ENCODE peak calls at places on chromosome 19, in nine cellular contexts. One of them, this sample, is unnamed.
A peak's percentile ranks its signal among the peaks of the same experiment; 100 is the strongest.

GRCh38 chr19:30326076-30326710 is 46.0 kb upstream of the ZNF536 start:
- DNase-seq in pancreas: no peak
- DNase-seq in esophagus squamous epithelium: no peak
- DNase-seq in NB4: no peak
- DNase-seq in neural progenitor cell: no peak
- DNase-seq in A549: no peak
- DNase-seq in body of pancreas: no peak
- DNase-seq in uterus: no peak
- DNase-seq in AG10803: no peak
- DNase-seq in this sample: no peak

GRCh38 chr19:38287604-38288003 is 16.4 kb upstream of the C19orf33 start:
- DNase-seq in uterus: no peak
- DNase-seq in pancreas: no peak
- DNase-seq in NB4: peak; percentile 63
- DNase-seq in A549: no peak
- DNase-seq in esophagus squamous epithelium: no peak
- DNase-seq in AG10803: no peak
- DNase-seq in body of pancreas: no peak
- DNase-seq in neural progenitor cell: peak; percentile 53
- DNase-seq in this sample: no peak

GRCh38 chr19:35403116-35403760 is 32.4 kb downstream of the GPR42 start:
- DNase-seq in uterus: no peak
- DNase-seq in AG10803: no peak
- DNase-seq in body of pancreas: no peak
- DNase-seq in esophagus squamous epithelium: no peak
- DNase-seq in A549: no peak
- DNase-seq in pancreas: no peak
- DNase-seq in neural progenitor cell: no peak
- DNase-seq in NB4: no peak
- DNase-seq in this sample: no peak

GRCh38 chr19:33447336-33448158 is 74.0 kb downstream of the CEBPG start:
- DNase-seq in neural progenitor cell: no peak
- DNase-seq in AG10803: no peak
- DNase-seq in esophagus squamous epithelium: no peak
- DNase-seq in pancreas: no peak
- DNase-seq in body of pancreas: no peak
- DNase-seq in NB4: no peak
- DNase-seq in A549: no peak
- DNase-seq in uterus: no peak
- DNase-seq in this sample: no peak

GRCh38 chr19:41701401-41702075 is 6.9 kb upstream of the CEACAM5 start:
- DNase-seq in pancreas: no peak
- DNase-seq in neural progenitor cell: no peak
- DNase-seq in NB4: peak; percentile 39
- DNase-seq in A549: peak; percentile 58
- DNase-seq in uterus: no peak
- DNase-seq in esophagus squamous epithelium: no peak
- DNase-seq in body of pancreas: peak; percentile 21
- DNase-seq in AG10803: no peak
- DNase-seq in this sample: no peak

GRCh38 chr19:43380771-43381386 is 27.4 kb downstream of the CD177 start:
- DNase-seq in NB4: no peak
- DNase-seq in esophagus squamous epithelium: no peak
- DNase-seq in AG10803: no peak
- DNase-seq in uterus: no peak
- DNase-seq in A549: no peak
- DNase-seq in neural progenitor cell: no peak
- DNase-seq in pancreas: no peak
- DNase-seq in body of pancreas: no peak
- DNase-seq in this sample: no peak

GRCh38 chr19:41263850-41264580 is at the start of gene HNRNPUL1:
- DNase-seq in A549: peak; percentile 100
- DNase-seq in pancreas: peak; percentile 99
- DNase-seq in neural progenitor cell: peak; percentile 99
- DNase-seq in esophagus squamous epithelium: peak; percentile 100
- DNase-seq in uterus: peak; percentile 99
- DNase-seq in body of pancreas: peak; percentile 98
- DNase-seq in AG10803: peak; percentile 100
- DNase-seq in NB4: peak; percentile 98
- DNase-seq in this sample: peak; percentile 100

GRCh38 chr19:42090687-42091086 is 14.7 kb downstream of the ZNF574 start:
- DNase-seq in A549: no peak
- DNase-seq in NB4: no peak
- DNase-seq in AG10803: no peak
- DNase-seq in body of pancreas: no peak
- DNase-seq in esophagus squamous epithelium: no peak
- DNase-seq in uterus: no peak
- DNase-seq in neural progenitor cell: no peak
- DNase-seq in pancreas: no peak
- DNase-seq in this sample: no peak

GRCh38 chr19:9531933-9532332 is 6.5 kb downstream of the ZNF426 start:
- DNase-seq in uterus: no peak
- DNase-seq in A549: no peak
- DNase-seq in pancreas: no peak
- DNase-seq in neural progenitor cell: no peak
- DNase-seq in esophagus squamous epithelium: no peak
- DNase-seq in NB4: no peak
- DNase-seq in body of pancreas: no peak
- DNase-seq in AG10803: no peak
- DNase-seq in this sample: no peak

GRCh38 chr19:44817725-44818469 is 9.0 kb downstream of the BCAM start:
- DNase-seq in AG10803: no peak
- DNase-seq in pancreas: no peak
- DNase-seq in esophagus squamous epithelium: no peak
- DNase-seq in uterus: no peak
- DNase-seq in A549: no peak
- DNase-seq in neural progenitor cell: no peak
- DNase-seq in body of pancreas: no peak
- DNase-seq in NB4: no peak
- DNase-seq in this sample: no peak

GRCh38 chr19:44814132-44814470 is 5.2 kb downstream of the BCAM start:
- DNase-seq in A549: no peak
- DNase-seq in uterus: no peak
- DNase-seq in neural progenitor cell: no peak
- DNase-seq in esophagus squamous epithelium: no peak
- DNase-seq in body of pancreas: no peak
- DNase-seq in NB4: no peak
- DNase-seq in AG10803: no peak
- DNase-seq in pancreas: no peak
- DNase-seq in this sample: no peak

GRCh38 chr19:44818470-44818856 is 9.6 kb downstream of the BCAM start:
- DNase-seq in uterus: no peak
- DNase-seq in neural progenitor cell: no peak
- DNase-seq in esophagus squamous epithelium: no peak
- DNase-seq in NB4: no peak
- DNase-seq in AG10803: no peak
- DNase-seq in A549: no peak
- DNase-seq in body of pancreas: no peak
- DNase-seq in pancreas: no peak
- DNase-seq in this sample: no peak

GRCh38 chr19:44814517-44814916 is 5.6 kb downstream of the BCAM start:
- DNase-seq in uterus: no peak
- DNase-seq in neural progenitor cell: no peak
- DNase-seq in A549: no peak
- DNase-seq in esophagus squamous epithelium: no peak
- DNase-seq in NB4: no peak
- DNase-seq in AG10803: no peak
- DNase-seq in body of pancreas: no peak
- DNase-seq in pancreas: no peak
- DNase-seq in this sample: no peak

GRCh38 chr19:44816301-44816700 is 7.4 kb downstream of the BCAM start:
- DNase-seq in neural progenitor cell: no peak
- DNase-seq in NB4: no peak
- DNase-seq in AG10803: no peak
- DNase-seq in A549: no peak
- DNase-seq in esophagus squamous epithelium: no peak
- DNase-seq in body of pancreas: no peak
- DNase-seq in pancreas: no peak
- DNase-seq in uterus: no peak
- DNase-seq in this sample: no peak
- TF ChIP-seq CTCF in neural progenitor cell: no peak
- TF ChIP-seq CTCF in NB4: no peak
- TF ChIP-seq CTCF in AG10803: no peak
- TF ChIP-seq CTCF in A549: no peak
- TF ChIP-seq CTCF in esophagus squamous epithelium: no peak
- TF ChIP-seq CTCF in body of pancreas: no peak
- TF ChIP-seq CTCF in pancreas: no peak
- TF ChIP-seq CTCF in uterus: no peak
- TF ChIP-seq CTCF in this sample: no peak

GRCh38 chr19:10870501-10870954 is 825 bp upstream of the CARM1 start:
- DNase-seq in neural progenitor cell: no peak
- DNase-seq in esophagus squamous epithelium: no peak
- DNase-seq in pancreas: no peak
- DNase-seq in NB4: no peak
- DNase-seq in body of pancreas: no peak
- DNase-seq in uterus: no peak
- DNase-seq in AG10803: no peak
- DNase-seq in A549: no peak
- DNase-seq in this sample: no peak

GRCh38 chr19:10866495-10866894 is 4.9 kb upstream of the CARM1 start:
- DNase-seq in NB4: no peak
- DNase-seq in body of pancreas: no peak
- DNase-seq in esophagus squamous epithelium: no peak
- DNase-seq in A549: no peak
- DNase-seq in uterus: no peak
- DNase-seq in neural progenitor cell: no peak
- DNase-seq in AG10803: no peak
- DNase-seq in pancreas: no peak
- DNase-seq in this sample: no peak

GRCh38 chr19:10870955-10871603 is at the start of gene CARM1:
- DNase-seq in NB4: peak; percentile 96
- DNase-seq in AG10803: peak; percentile 98
- DNase-seq in uterus: peak; percentile 99
- DNase-seq in pancreas: peak; percentile 99
- DNase-seq in esophagus squamous epithelium: peak; percentile 94
- DNase-seq in body of pancreas: peak; percentile 100
- DNase-seq in A549: peak; percentile 84
- DNase-seq in neural progenitor cell: peak; percentile 98
- DNase-seq in this sample: peak; percentile 99

GRCh38 chr19:10871711-10872550 is 578 bp downstream of the CARM1 start:
- DNase-seq in esophagus squamous epithelium: no peak
- DNase-seq in neural progenitor cell: peak; percentile 74
- DNase-seq in AG10803: no peak
- DNase-seq in NB4: peak; percentile 42
- DNase-seq in body of pancreas: peak; percentile 51
- DNase-seq in pancreas: peak; percentile 58
- DNase-seq in A549: no peak
- DNase-seq in uterus: peak; percentile 62
- DNase-seq in this sample: no peak

DNA sequence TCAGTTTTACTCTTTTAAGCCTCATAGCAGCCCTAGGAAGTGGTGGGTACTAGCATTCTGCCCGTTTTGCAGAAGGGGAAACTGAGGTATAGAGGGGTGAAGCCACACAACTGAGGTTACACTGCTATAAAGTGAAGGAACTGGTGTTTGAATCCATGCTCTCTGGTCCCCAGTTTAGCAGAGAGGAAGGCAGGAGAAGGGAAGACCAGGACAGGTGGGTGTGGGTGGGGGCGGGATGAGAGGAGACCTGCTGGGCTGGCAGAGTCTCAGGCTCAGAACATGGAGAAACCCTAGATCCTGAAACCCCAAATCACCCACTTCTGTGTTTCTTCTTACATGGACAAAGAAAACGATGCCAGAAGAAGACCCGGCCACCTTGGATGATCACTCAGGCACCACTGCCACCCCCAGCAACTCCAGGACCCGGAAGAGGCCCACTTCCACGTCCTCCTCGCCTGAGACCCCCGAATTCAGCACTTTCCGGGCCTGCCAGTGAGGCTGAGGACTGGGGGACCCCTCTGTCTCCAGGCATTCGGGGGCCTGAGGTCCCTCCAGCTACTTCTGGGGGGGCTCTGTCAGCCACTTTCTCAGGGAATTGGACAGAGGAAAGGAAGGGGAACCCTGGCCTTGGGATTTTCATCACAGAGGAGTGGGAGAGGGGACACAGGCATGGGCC is 2.3 kb upstream of the CARM1 start:
- DNase-seq in uterus: no peak
- DNase-seq in AG10803: no peak
- DNase-seq in neural progenitor cell: no peak
- DNase-seq in esophagus squamous epithelium: no peak
- DNase-seq in NB4: no peak
- DNase-seq in pancreas: no peak
- DNase-seq in body of pancreas: no peak
- DNase-seq in A549: no peak
- DNase-seq in this sample: no peak
- H3K4me3 ChIP-seq in uterus: no peak overlapping the region
- H3K4me3 ChIP-seq in AG10803: no peak overlapping the region
- H3K4me3 ChIP-seq in neural progenitor cell: no peak overlapping the region
- H3K4me3 ChIP-seq in esophagus squamous epithelium: no peak overlapping the region
- H3K4me3 ChIP-seq in NB4: no peak overlapping the region
- H3K4me3 ChIP-seq in pancreas: no peak overlapping the region
- H3K4me3 ChIP-seq in body of pancreas: no peak overlapping the region
- H3K4me3 ChIP-seq in A549: no peak overlapping the region
- H3K4me3 ChIP-seq in this sample: no peak overlapping the region

DNA sequence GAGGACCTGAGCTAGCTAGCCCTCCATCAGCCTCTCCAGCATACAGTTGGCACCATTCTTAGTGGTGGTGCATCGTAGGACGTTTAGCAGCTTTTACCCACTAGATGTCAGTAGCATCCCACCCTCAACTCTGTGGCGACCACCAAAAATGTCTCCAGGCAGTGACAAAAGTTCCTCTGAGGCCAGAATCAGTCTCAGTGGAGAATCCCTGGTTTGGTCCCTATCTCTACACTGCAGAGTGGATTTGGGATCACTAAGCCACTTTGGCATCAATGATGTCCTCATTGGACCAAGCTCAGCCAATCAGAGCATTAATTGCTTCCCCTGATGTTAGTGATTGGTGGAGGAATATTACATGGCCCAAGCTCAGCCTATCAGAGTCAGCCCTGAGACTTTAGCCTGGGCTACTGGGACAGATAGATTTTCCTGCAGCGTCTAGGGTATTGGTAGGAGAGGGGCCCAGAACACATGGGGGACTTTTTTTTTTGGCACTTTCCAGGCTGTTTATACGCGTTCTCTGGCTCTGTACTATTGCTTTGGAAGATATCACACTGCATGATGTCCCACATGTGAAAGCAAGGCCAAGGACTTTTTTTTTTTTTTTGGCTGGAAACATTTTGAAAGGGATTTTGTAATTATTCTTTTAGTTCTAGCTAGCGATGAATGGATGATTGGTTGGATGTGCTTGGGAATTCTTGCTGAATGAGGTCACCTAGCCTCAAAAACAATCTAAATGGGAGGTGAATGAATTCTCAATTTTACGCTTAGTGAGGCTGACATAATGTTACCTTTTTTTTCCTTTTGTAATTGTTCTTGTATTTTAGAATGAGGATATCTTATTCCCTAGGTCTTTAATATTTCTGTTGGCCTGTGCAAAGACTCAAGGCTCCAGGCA is 7.0 kb downstream of the TMEM221 start:
- DNase-seq in esophagus squamous epithelium: no peak
- DNase-seq in neural progenitor cell: peak; percentile 56
- DNase-seq in NB4: peak; percentile 58
- DNase-seq in AG10803: peak; percentile 52
- DNase-seq in body of pancreas: peak; percentile 23
- DNase-seq in A549: no peak
- DNase-seq in pancreas: no peak
- DNase-seq in uterus: no peak
- DNase-seq in this sample: peak; percentile 57
- TF ChIP-seq CTCF in esophagus squamous epithelium: peak; percentile 31
- TF ChIP-seq CTCF in neural progenitor cell: peak; percentile 63
- TF ChIP-seq CTCF in NB4: peak; percentile 38
- TF ChIP-seq CTCF in AG10803: peak; percentile 39
- TF ChIP-seq CTCF in body of pancreas: peak; percentile 8
- TF ChIP-seq CTCF in A549: peak; percentile 35
- TF ChIP-seq CTCF in pancreas: no peak
- TF ChIP-seq CTCF in uterus: peak; percentile 19
- TF ChIP-seq CTCF in this sample: peak; percentile 48

GRCh38 chr19:15123900-15124299 is 16.7 kb downstream of the SYDE1 start:
- DNase-seq in NB4: no peak
- DNase-seq in esophagus squamous epithelium: no peak
- DNase-seq in pancreas: peak; percentile 73
- DNase-seq in AG10803: peak; percentile 29
- DNase-seq in uterus: no peak
- DNase-seq in neural progenitor cell: no peak
- DNase-seq in body of pancreas: peak; percentile 78
- DNase-seq in A549: no peak
- DNase-seq in this sample: no peak
- H3K4me3 ChIP-seq in NB4: no peak overlapping the region
- H3K4me3 ChIP-seq in esophagus squamous epithelium: peak overlapping the region; percentile 79
- H3K4me3 ChIP-seq in pancreas: peak overlapping the region; percentile 56
- H3K4me3 ChIP-seq in AG10803: peak overlapping the region; percentile 95
- H3K4me3 ChIP-seq in uterus: no peak overlapping the region
- H3K4me3 ChIP-seq in neural progenitor cell: peak overlapping the region; percentile 58
- H3K4me3 ChIP-seq in body of pancreas: no peak overlapping the region
- H3K4me3 ChIP-seq in A549: no peak overlapping the region
- H3K4me3 ChIP-seq in this sample: no peak overlapping the region

This sample was measured in astrocyte of the spinal cord.